ENCODE peak calls at places on chromosomes 16 and 17, in seven cellular contexts. One of them, this sample, is unnamed.

GRCh38 chr17:40556884-40557414 is 8.3 kb downstream of the CCR7 start:
- DNase-seq in right atrium auricular region: no peak
- DNase-seq in breast epithelium: no peak
- DNase-seq in psoas muscle: no peak
- DNase-seq in fibroblast of lung: no peak
- DNase-seq in left ventricle myocardium inferior: peak; percentile 64
- DNase-seq in lower leg skin: peak; percentile 86
- DNase-seq in this sample: peak; percentile 63

GRCh38 chr17:67441052-67441738 is 64.1 kb downstream of the PITPNC1 start:
- DNase-seq in lower leg skin: peak; percentile 83
- DNase-seq in fibroblast of lung: peak; percentile 75
- DNase-seq in psoas muscle: peak; percentile 19
- DNase-seq in breast epithelium: no peak
- DNase-seq in right atrium auricular region: no peak
- DNase-seq in left ventricle myocardium inferior: no peak
- DNase-seq in this sample: no peak

GRCh38 chr16:68022278-68022727 is 729 bp downstream of the DDX28 start:
- DNase-seq in lower leg skin: no peak
- DNase-seq in right atrium auricular region: no peak
- DNase-seq in psoas muscle: no peak
- DNase-seq in fibroblast of lung: no peak
- DNase-seq in left ventricle myocardium inferior: no peak
- DNase-seq in breast epithelium: no peak
- DNase-seq in this sample: no peak

GRCh38 chr17:42027961-42028790 is 8.3 kb downstream of the NKIRAS2 start:
- DNase-seq in lower leg skin: no peak
- DNase-seq in psoas muscle: no peak
- DNase-seq in right atrium auricular region: no peak
- DNase-seq in breast epithelium: no peak
- DNase-seq in fibroblast of lung: no peak
- DNase-seq in left ventricle myocardium inferior: no peak
- DNase-seq in this sample: peak; percentile 92

GRCh38 chr17:29645516-29646051 is 22.9 kb upstream of the CORO6 start:
- DNase-seq in psoas muscle: peak; percentile 83
- DNase-seq in breast epithelium: peak; percentile 78
- DNase-seq in lower leg skin: peak; percentile 95
- DNase-seq in fibroblast of lung: peak; percentile 90
- DNase-seq in right atrium auricular region: peak; percentile 93
- DNase-seq in left ventricle myocardium inferior: peak; percentile 80
- DNase-seq in this sample: no peak

GRCh38 chr16:73735018-73735417 is 561.6 kb upstream of the PSMD7 start:
- DNase-seq in psoas muscle: no peak
- DNase-seq in fibroblast of lung: peak; percentile 58
- DNase-seq in left ventricle myocardium inferior: no peak
- DNase-seq in breast epithelium: no peak
- DNase-seq in lower leg skin: no peak
- DNase-seq in right atrium auricular region: no peak
- DNase-seq in this sample: no peak

GRCh38 chr17:8320990-8321389 is 10.9 kb downstream of the ARHGEF15 start:
- DNase-seq in psoas muscle: no peak
- DNase-seq in left ventricle myocardium inferior: no peak
- DNase-seq in right atrium auricular region: no peak
- DNase-seq in breast epithelium: no peak
- DNase-seq in fibroblast of lung: no peak
- DNase-seq in lower leg skin: no peak
- DNase-seq in this sample: peak; percentile 66

GRCh38 chr16:2039286-2040030 is 8.2 kb downstream of the NTHL1 start:
- DNase-seq in psoas muscle: peak; percentile 69
- DNase-seq in left ventricle myocardium inferior: peak; percentile 91
- DNase-seq in lower leg skin: no peak
- DNase-seq in breast epithelium: peak; percentile 64
- DNase-seq in fibroblast of lung: peak; percentile 36
- DNase-seq in right atrium auricular region: peak; percentile 90
- DNase-seq in this sample: no peak

GRCh38 chr16:20763461-20764232 is at the start of gene ACSM3:
- DNase-seq in psoas muscle: no peak
- DNase-seq in breast epithelium: peak; percentile 68
- DNase-seq in fibroblast of lung: peak; percentile 71
- DNase-seq in right atrium auricular region: peak; percentile 64
- DNase-seq in lower leg skin: no peak
- DNase-seq in left ventricle myocardium inferior: no peak
- DNase-seq in this sample: peak; percentile 67

GRCh38 chr16:88584676-88585075 is 14.5 kb downstream of the ZC3H18 start:
- DNase-seq in right atrium auricular region: no peak
- DNase-seq in fibroblast of lung: no peak
- DNase-seq in lower leg skin: no peak
- DNase-seq in left ventricle myocardium inferior: no peak
- DNase-seq in breast epithelium: no peak
- DNase-seq in psoas muscle: no peak
- DNase-seq in this sample: no peak

GRCh38 chr17:2724783-2725164 is 13.2 kb upstream of the CLUH start:
- DNase-seq in fibroblast of lung: peak; percentile 35
- DNase-seq in psoas muscle: peak; percentile 42
- DNase-seq in left ventricle myocardium inferior: no peak
- DNase-seq in breast epithelium: no peak
- DNase-seq in lower leg skin: no peak
- DNase-seq in right atrium auricular region: no peak
- DNase-seq in this sample: peak; percentile 94

GRCh38 chr17:2722611-2723010 is 11.0 kb upstream of the CLUH start:
- DNase-seq in lower leg skin: no peak
- DNase-seq in psoas muscle: no peak
- DNase-seq in left ventricle myocardium inferior: no peak
- DNase-seq in right atrium auricular region: no peak
- DNase-seq in fibroblast of lung: no peak
- DNase-seq in breast epithelium: no peak
- DNase-seq in this sample: peak; percentile 67

GRCh38 chr17:2721603-2722002 is 10.0 kb upstream of the CLUH start:
- DNase-seq in psoas muscle: no peak
- DNase-seq in right atrium auricular region: no peak
- DNase-seq in left ventricle myocardium inferior: no peak
- DNase-seq in fibroblast of lung: no peak
- DNase-seq in lower leg skin: no peak
- DNase-seq in breast epithelium: no peak
- DNase-seq in this sample: no peak

GRCh38 chr17:2723997-2724782 is 12.6 kb upstream of the CLUH start:
- DNase-seq in left ventricle myocardium inferior: peak; percentile 48
- DNase-seq in lower leg skin: no peak
- DNase-seq in psoas muscle: peak; percentile 41
- DNase-seq in right atrium auricular region: no peak
- DNase-seq in breast epithelium: no peak
- DNase-seq in fibroblast of lung: no peak
- DNase-seq in this sample: peak; percentile 96

DNA sequence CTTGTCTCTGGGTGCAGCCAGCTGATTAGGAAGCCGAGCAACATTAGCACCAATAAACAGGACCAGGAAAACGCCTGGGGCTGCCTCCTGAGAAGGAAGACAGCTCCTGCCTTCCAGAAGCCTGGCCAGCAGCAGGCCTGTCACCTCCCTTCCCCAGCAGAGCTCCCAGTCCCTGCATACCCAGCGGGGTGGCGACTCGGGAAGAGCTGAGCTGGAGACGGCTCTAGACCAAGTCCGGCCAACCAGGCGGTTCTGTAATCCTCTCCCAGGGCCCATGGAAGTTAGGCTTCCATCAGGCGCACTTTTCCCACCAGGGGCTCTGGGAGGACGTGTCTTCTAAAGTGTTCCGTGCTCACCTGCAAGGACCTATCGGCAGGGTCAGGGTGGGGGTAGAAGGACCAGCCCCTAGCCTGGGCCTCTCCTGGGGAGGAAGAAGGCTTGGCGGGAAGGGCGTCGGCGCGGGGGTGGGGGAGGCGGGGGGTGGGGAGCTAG is 12.0 kb upstream of the CLUH start:
- DNase-seq in psoas muscle: no peak
- DNase-seq in breast epithelium: no peak
- DNase-seq in fibroblast of lung: no peak
- DNase-seq in right atrium auricular region: no peak
- DNase-seq in lower leg skin: no peak
- DNase-seq in left ventricle myocardium inferior: no peak
- DNase-seq in this sample: no peak
- H3K4me3 ChIP-seq in psoas muscle: peak overlapping the region; percentile 55
- H3K4me3 ChIP-seq in breast epithelium: peak overlapping the region; percentile 66
- H3K4me3 ChIP-seq in fibroblast of lung: no peak overlapping the region
- H3K4me3 ChIP-seq in right atrium auricular region: peak overlapping the region; percentile 39
- H3K4me3 ChIP-seq in lower leg skin: no peak overlapping the region
- H3K4me3 ChIP-seq in left ventricle myocardium inferior: peak overlapping the region; percentile 66
- H3K4me3 ChIP-seq in this sample: peak overlapping the region; percentile 56

GRCh38 chr16:69926241-69926640 is 24.9 kb upstream of the CLEC18A start:
- DNase-seq in breast epithelium: no peak
- DNase-seq in fibroblast of lung: no peak
- DNase-seq in right atrium auricular region: no peak
- DNase-seq in left ventricle myocardium inferior: no peak
- DNase-seq in psoas muscle: no peak
- DNase-seq in lower leg skin: no peak
- DNase-seq in this sample: peak; percentile 18

GRCh38 chr16:69924777-69925191 is 26.4 kb upstream of the CLEC18A start:
- DNase-seq in breast epithelium: peak; percentile 85
- DNase-seq in psoas muscle: peak; percentile 59
- DNase-seq in left ventricle myocardium inferior: peak; percentile 69
- DNase-seq in lower leg skin: no peak
- DNase-seq in right atrium auricular region: peak; percentile 84
- DNase-seq in fibroblast of lung: peak; percentile 93
- DNase-seq in this sample: peak; percentile 73

GRCh38 chr16:69924041-69924775 is 26.9 kb upstream of the CLEC18A start:
- DNase-seq in right atrium auricular region: no peak
- DNase-seq in left ventricle myocardium inferior: no peak
- DNase-seq in fibroblast of lung: no peak
- DNase-seq in psoas muscle: no peak
- DNase-seq in lower leg skin: no peak
- DNase-seq in breast epithelium: no peak
- DNase-seq in this sample: peak; percentile 56

GRCh38 chr16:69927056-69927757 is 23.9 kb upstream of the CLEC18A start:
- DNase-seq in fibroblast of lung: peak; percentile 87
- DNase-seq in lower leg skin: no peak
- DNase-seq in right atrium auricular region: peak; percentile 82
- DNase-seq in breast epithelium: no peak
- DNase-seq in left ventricle myocardium inferior: peak; percentile 68
- DNase-seq in psoas muscle: peak; percentile 76
- DNase-seq in this sample: peak; percentile 67

GRCh38 chr16:69925311-69925710 is 25.8 kb upstream of the CLEC18A start:
- DNase-seq in fibroblast of lung: no peak
- DNase-seq in breast epithelium: no peak
- DNase-seq in psoas muscle: no peak
- DNase-seq in lower leg skin: no peak
- DNase-seq in right atrium auricular region: no peak
- DNase-seq in left ventricle myocardium inferior: no peak
- DNase-seq in this sample: peak; percentile 47
- H3K4me3 ChIP-seq in fibroblast of lung: peak overlapping the region; percentile 22
- H3K4me3 ChIP-seq in breast epithelium: peak overlapping the region; percentile 60
- H3K4me3 ChIP-seq in psoas muscle: peak overlapping the region; percentile 47
- H3K4me3 ChIP-seq in lower leg skin: no peak overlapping the region
- H3K4me3 ChIP-seq in right atrium auricular region: peak overlapping the region; percentile 20
- H3K4me3 ChIP-seq in left ventricle myocardium inferior: peak overlapping the region; percentile 62
- H3K4me3 ChIP-seq in this sample: no peak overlapping the region

DNA sequence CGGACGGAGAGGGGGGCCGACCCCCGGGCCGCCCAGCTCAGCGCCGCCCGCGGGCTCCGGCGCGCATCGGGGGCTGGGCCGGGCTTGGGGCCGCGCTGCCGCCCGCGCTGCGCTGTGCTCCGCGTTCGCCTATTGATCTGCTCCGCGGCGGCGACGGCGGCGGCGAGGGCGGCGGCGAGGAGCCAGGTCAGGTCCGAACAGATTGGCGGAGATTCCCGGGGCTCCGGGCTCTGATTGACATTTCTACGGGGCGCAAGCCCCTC is 589 bp downstream of the IRX3 start:
- DNase-seq in left ventricle myocardium inferior: no peak
- DNase-seq in right atrium auricular region: no peak
- DNase-seq in breast epithelium: no peak
- DNase-seq in fibroblast of lung: no peak
- DNase-seq in lower leg skin: no peak
- DNase-seq in psoas muscle: no peak
- DNase-seq in this sample: no peak
- H3K4me3 ChIP-seq in left ventricle myocardium inferior: peak overlapping the region; percentile 83
- H3K4me3 ChIP-seq in right atrium auricular region: peak overlapping the region; percentile 47
- H3K4me3 ChIP-seq in breast epithelium: peak overlapping the region; percentile 99
- H3K4me3 ChIP-seq in fibroblast of lung: peak overlapping the region; percentile 56
- H3K4me3 ChIP-seq in lower leg skin: peak overlapping the region; percentile 75
- H3K4me3 ChIP-seq in psoas muscle: peak overlapping the region; percentile 78
- H3K4me3 ChIP-seq in this sample: peak overlapping the region; percentile 57

DNA sequence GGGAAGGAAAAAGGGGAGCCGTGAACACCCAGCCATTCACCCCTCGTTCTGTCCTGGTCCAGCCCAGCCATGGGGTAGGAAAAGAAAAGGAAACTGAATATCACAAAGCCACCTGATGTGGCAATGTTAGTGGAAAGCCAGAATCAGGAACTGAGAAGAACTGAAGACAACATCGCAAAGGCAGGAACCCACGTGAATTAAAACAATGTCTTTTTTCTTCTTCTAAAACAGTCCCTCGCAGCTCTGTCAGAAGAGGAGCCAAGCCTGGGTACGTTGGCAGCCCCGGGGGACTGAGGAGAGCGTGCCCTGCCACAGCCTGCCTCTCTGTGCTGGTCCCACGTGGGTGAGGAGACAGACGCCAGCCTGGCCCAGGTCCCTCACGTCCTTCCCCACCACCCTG is 55.0 kb downstream of the ZNF423 start:
- DNase-seq in fibroblast of lung: no peak
- DNase-seq in right atrium auricular region: no peak
- DNase-seq in left ventricle myocardium inferior: no peak
- DNase-seq in lower leg skin: no peak
- DNase-seq in psoas muscle: no peak
- DNase-seq in breast epithelium: peak; percentile 72
- DNase-seq in this sample: no peak
- H3K4me3 ChIP-seq in fibroblast of lung: no peak overlapping the region
- H3K4me3 ChIP-seq in right atrium auricular region: no peak overlapping the region
- H3K4me3 ChIP-seq in left ventricle myocardium inferior: no peak overlapping the region
- H3K4me3 ChIP-seq in lower leg skin: no peak overlapping the region
- H3K4me3 ChIP-seq in psoas muscle: no peak overlapping the region
- H3K4me3 ChIP-seq in breast epithelium: peak overlapping the region; percentile 12
- H3K4me3 ChIP-seq in this sample: no peak overlapping the region

GRCh38 chr17:43125967-43126910 is 1.1 kb upstream of the BRCA1 start:
- DNase-seq in psoas muscle: no peak
- DNase-seq in fibroblast of lung: no peak
- DNase-seq in right atrium auricular region: no peak
- DNase-seq in breast epithelium: no peak
- DNase-seq in left ventricle myocardium inferior: no peak
- DNase-seq in lower leg skin: no peak
- DNase-seq in this sample: peak; percentile 63

GRCh38 chr17:43126911-43127290 is 1.7 kb upstream of the BRCA1 start:
- DNase-seq in right atrium auricular region: no peak
- DNase-seq in psoas muscle: no peak
- DNase-seq in left ventricle myocardium inferior: no peak
- DNase-seq in lower leg skin: no peak
- DNase-seq in breast epithelium: no peak
- DNase-seq in fibroblast of lung: no peak
- DNase-seq in this sample: no peak

GRCh38 chr17:43132117-43132516 is 7.0 kb upstream of the BRCA1 start:
- DNase-seq in left ventricle myocardium inferior: no peak
- DNase-seq in breast epithelium: no peak
- DNase-seq in fibroblast of lung: no peak
- DNase-seq in psoas muscle: no peak
- DNase-seq in lower leg skin: no peak
- DNase-seq in right atrium auricular region: no peak
- DNase-seq in this sample: no peak

GRCh38 chr17:43125133-43125966 is at the start of gene BRCA1:
- DNase-seq in left ventricle myocardium inferior: peak; percentile 85
- DNase-seq in fibroblast of lung: peak; percentile 99
- DNase-seq in psoas muscle: peak; percentile 86
- DNase-seq in right atrium auricular region: peak; percentile 96
- DNase-seq in breast epithelium: peak; percentile 96
- DNase-seq in lower leg skin: peak; percentile 97
- DNase-seq in this sample: peak; percentile 97

GRCh38 chr17:43129671-43130010 is 4.5 kb upstream of the BRCA1 start:
- DNase-seq in left ventricle myocardium inferior: no peak
- DNase-seq in fibroblast of lung: no peak
- DNase-seq in lower leg skin: no peak
- DNase-seq in right atrium auricular region: no peak
- DNase-seq in breast epithelium: no peak
- DNase-seq in psoas muscle: no peak
- DNase-seq in this sample: no peak
- H3K4me3 ChIP-seq in left ventricle myocardium inferior: peak overlapping the region; percentile 36
- H3K4me3 ChIP-seq in fibroblast of lung: no peak overlapping the region
- H3K4me3 ChIP-seq in lower leg skin: no peak overlapping the region
- H3K4me3 ChIP-seq in right atrium auricular region: no peak overlapping the region
- H3K4me3 ChIP-seq in breast epithelium: peak overlapping the region; percentile 21
- H3K4me3 ChIP-seq in psoas muscle: peak overlapping the region; percentile 22
- H3K4me3 ChIP-seq in this sample: no peak overlapping the region